ENCODE peak calls at places on chromosomes 13 and 19, in eight cellular contexts. One of them, this sample, is unnamed.

GRCh38 chr19:4664642-4665041 is 5.5 kb downstream of the MYDGF start:
- DNase-seq in epithelial cell of proximal tubule: no peak
- DNase-seq in GM23338: no peak
- DNase-seq in heart right ventricle: no peak
- DNase-seq in WERI-Rb-1: no peak
- DNase-seq in lung: no peak
- DNase-seq in epithelial cell of esophagus: no peak
- DNase-seq in cardiac fibroblast: no peak
- DNase-seq in this sample: no peak

GRCh38 chr13:113948034-113948742 is 25.7 kb downstream of the C13orf46 start:
- DNase-seq in heart right ventricle: no peak
- DNase-seq in epithelial cell of esophagus: no peak
- DNase-seq in epithelial cell of proximal tubule: no peak
- DNase-seq in WERI-Rb-1: no peak
- DNase-seq in GM23338: no peak
- DNase-seq in cardiac fibroblast: peak
- DNase-seq in lung: no peak
- DNase-seq in this sample: no peak

GRCh38 chr13:27415116-27415515 is 9.3 kb upstream of the GTF3A start:
- DNase-seq in WERI-Rb-1: no peak
- DNase-seq in GM23338: no peak
- DNase-seq in lung: no peak
- DNase-seq in cardiac fibroblast: no peak
- DNase-seq in heart right ventricle: no peak
- DNase-seq in epithelial cell of proximal tubule: no peak
- DNase-seq in epithelial cell of esophagus: no peak
- DNase-seq in this sample: no peak

GRCh38 chr19:10565028-10565566 is 713 bp downstream of the KRI1 start:
- DNase-seq in epithelial cell of proximal tubule: no peak
- DNase-seq in heart right ventricle: no peak
- DNase-seq in GM23338: peak
- DNase-seq in lung: no peak
- DNase-seq in epithelial cell of esophagus: peak
- DNase-seq in cardiac fibroblast: peak
- DNase-seq in WERI-Rb-1: peak
- DNase-seq in this sample: no peak

GRCh38 chr13:25447396-25447795 is 75.6 kb downstream of the ATP8A2 start:
- DNase-seq in epithelial cell of proximal tubule: no peak
- DNase-seq in heart right ventricle: no peak
- DNase-seq in cardiac fibroblast: no peak
- DNase-seq in WERI-Rb-1: no peak
- DNase-seq in GM23338: no peak
- DNase-seq in epithelial cell of esophagus: no peak
- DNase-seq in lung: no peak
- DNase-seq in this sample: no peak

GRCh38 chr19:49338691-49339363 is 3.6 kb downstream of the CD37 start:
- DNase-seq in epithelial cell of proximal tubule: no peak
- DNase-seq in epithelial cell of esophagus: peak
- DNase-seq in cardiac fibroblast: peak
- DNase-seq in WERI-Rb-1: peak
- DNase-seq in lung: peak
- DNase-seq in heart right ventricle: peak
- DNase-seq in GM23338: peak
- DNase-seq in this sample: no peak

GRCh38 chr19:5934779-5935472 is 20.9 kb downstream of the CAPS start:
- DNase-seq in cardiac fibroblast: peak
- DNase-seq in WERI-Rb-1: no peak
- DNase-seq in heart right ventricle: no peak
- DNase-seq in GM23338: no peak
- DNase-seq in lung: peak
- DNase-seq in epithelial cell of proximal tubule: no peak
- DNase-seq in epithelial cell of esophagus: no peak
- DNase-seq in this sample: no peak

GRCh38 chr13:39405596-39405995 is 197.4 kb downstream of the LHFPL6 start:
- DNase-seq in GM23338: no peak
- DNase-seq in epithelial cell of proximal tubule: no peak
- DNase-seq in heart right ventricle: no peak
- DNase-seq in epithelial cell of esophagus: no peak
- DNase-seq in WERI-Rb-1: no peak
- DNase-seq in lung: no peak
- DNase-seq in cardiac fibroblast: no peak
- DNase-seq in this sample: no peak

GRCh38 chr19:14654786-14655185 is 19.9 kb downstream of the ADGRE3 start:
- DNase-seq in heart right ventricle: no peak
- DNase-seq in epithelial cell of esophagus: no peak
- DNase-seq in WERI-Rb-1: no peak
- DNase-seq in cardiac fibroblast: no peak
- DNase-seq in epithelial cell of proximal tubule: no peak
- DNase-seq in GM23338: no peak
- DNase-seq in lung: no peak
- DNase-seq in this sample: no peak

GRCh38 chr13:31587696-31588266 is 151.5 kb upstream of the RXFP2 start:
- DNase-seq in heart right ventricle: no peak
- DNase-seq in WERI-Rb-1: no peak
- DNase-seq in cardiac fibroblast: no peak
- DNase-seq in epithelial cell of esophagus: no peak
- DNase-seq in GM23338: no peak
- DNase-seq in epithelial cell of proximal tubule: no peak
- DNase-seq in lung: no peak
- DNase-seq in this sample: no peak

GRCh38 chr13:43036386-43037220 is 13.2 kb downstream of the DNAJC15 start:
- DNase-seq in WERI-Rb-1: no peak
- DNase-seq in epithelial cell of proximal tubule: no peak
- DNase-seq in epithelial cell of esophagus: no peak
- DNase-seq in lung: no peak
- DNase-seq in cardiac fibroblast: no peak
- DNase-seq in GM23338: peak
- DNase-seq in heart right ventricle: peak
- DNase-seq in this sample: no peak

GRCh38 chr13:94630858-94631257 is 29.2 kb downstream of the GPR180 start:
- DNase-seq in epithelial cell of esophagus: no peak
- DNase-seq in lung: no peak
- DNase-seq in epithelial cell of proximal tubule: no peak
- DNase-seq in WERI-Rb-1: no peak
- DNase-seq in GM23338: no peak
- DNase-seq in cardiac fibroblast: no peak
- DNase-seq in heart right ventricle: no peak
- DNase-seq in this sample: no peak

GRCh38 chr13:34391071-34391470 is 551.0 kb upstream of the NBEA start:
- DNase-seq in heart right ventricle: no peak
- DNase-seq in GM23338: no peak
- DNase-seq in epithelial cell of proximal tubule: peak
- DNase-seq in lung: no peak
- DNase-seq in epithelial cell of esophagus: peak
- DNase-seq in WERI-Rb-1: no peak
- DNase-seq in cardiac fibroblast: peak
- DNase-seq in this sample: no peak

GRCh38 chr19:7509625-7510024 is 6.3 kb upstream of the ZNF358 start:
- DNase-seq in epithelial cell of proximal tubule: no peak
- DNase-seq in heart right ventricle: no peak
- DNase-seq in lung: no peak
- DNase-seq in cardiac fibroblast: no peak
- DNase-seq in GM23338: peak
- DNase-seq in epithelial cell of esophagus: no peak
- DNase-seq in WERI-Rb-1: no peak
- DNase-seq in this sample: no peak

GRCh38 chr13:39600766-39601165 is 2.2 kb downstream of the LHFPL6 start:
- DNase-seq in epithelial cell of proximal tubule: no peak
- DNase-seq in cardiac fibroblast: peak
- DNase-seq in epithelial cell of esophagus: no peak
- DNase-seq in heart right ventricle: peak
- DNase-seq in WERI-Rb-1: peak
- DNase-seq in GM23338: peak
- DNase-seq in lung: no peak
- DNase-seq in this sample: no peak

GRCh38 chr19:7395793-7396192 is 47.1 kb downstream of the ARHGEF18 start:
- DNase-seq in WERI-Rb-1: no peak
- DNase-seq in lung: no peak
- DNase-seq in heart right ventricle: no peak
- DNase-seq in epithelial cell of esophagus: no peak
- DNase-seq in cardiac fibroblast: no peak
- DNase-seq in epithelial cell of proximal tubule: no peak
- DNase-seq in GM23338: no peak
- DNase-seq in this sample: no peak

GRCh38 chr13:51557875-51558604 is 26.2 kb upstream of the WDFY2 start:
- DNase-seq in epithelial cell of esophagus: peak
- DNase-seq in cardiac fibroblast: peak
- DNase-seq in WERI-Rb-1: no peak
- DNase-seq in heart right ventricle: no peak
- DNase-seq in lung: no peak
- DNase-seq in GM23338: no peak
- DNase-seq in epithelial cell of proximal tubule: peak
- DNase-seq in this sample: no peak

GRCh38 chr19:12983561-12984142 is 11.6 kb upstream of the NFIX start:
- DNase-seq in heart right ventricle: peak
- DNase-seq in cardiac fibroblast: peak
- DNase-seq in WERI-Rb-1: peak
- DNase-seq in epithelial cell of esophagus: peak
- DNase-seq in GM23338: peak
- DNase-seq in epithelial cell of proximal tubule: no peak
- DNase-seq in lung: peak
- DNase-seq in this sample: peak

GRCh38 chr13:110309159-110309476 is 2.0 kb downstream of the COL4A2 start:
- DNase-seq in epithelial cell of proximal tubule: no peak
- DNase-seq in heart right ventricle: no peak
- DNase-seq in GM23338: no peak
- DNase-seq in WERI-Rb-1: no peak
- DNase-seq in epithelial cell of esophagus: no peak
- DNase-seq in cardiac fibroblast: peak
- DNase-seq in lung: no peak
- DNase-seq in this sample: no peak

GRCh38 chr13:68369739-68370138 is 1139.6 kb upstream of the PCDH9 start:
- DNase-seq in cardiac fibroblast: no peak
- DNase-seq in WERI-Rb-1: no peak
- DNase-seq in epithelial cell of proximal tubule: no peak
- DNase-seq in heart right ventricle: no peak
- DNase-seq in lung: no peak
- DNase-seq in epithelial cell of esophagus: peak
- DNase-seq in GM23338: peak
- DNase-seq in this sample: no peak

GRCh38 chr13:61950828-61951227 is 535.2 kb upstream of the PCDH20 start:
- DNase-seq in lung: no peak
- DNase-seq in GM23338: no peak
- DNase-seq in epithelial cell of proximal tubule: no peak
- DNase-seq in WERI-Rb-1: no peak
- DNase-seq in heart right ventricle: no peak
- DNase-seq in cardiac fibroblast: no peak
- DNase-seq in epithelial cell of esophagus: no peak
- DNase-seq in this sample: no peak

DNA sequence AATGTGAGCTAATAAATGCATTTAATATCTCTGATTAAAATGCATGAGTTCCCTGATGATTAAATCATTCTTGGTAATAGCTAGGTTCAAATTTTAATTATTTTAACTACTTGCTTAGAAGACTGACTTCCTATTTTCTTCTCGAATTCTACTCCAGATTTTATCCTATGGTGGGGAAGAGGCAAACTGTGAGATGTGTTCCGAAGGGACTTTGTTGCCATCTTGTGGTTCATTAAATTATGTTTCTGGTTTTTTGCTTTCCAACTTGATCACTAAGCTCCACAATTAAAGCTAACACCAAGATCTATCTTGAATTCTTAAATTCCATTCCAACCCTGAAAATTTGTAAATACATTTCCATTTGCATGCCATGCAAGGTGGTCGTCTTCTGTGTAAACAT is 538.4 kb upstream of the PCDH20 start:
- DNase-seq in heart right ventricle: no peak
- DNase-seq in epithelial cell of proximal tubule: no peak
- DNase-seq in epithelial cell of esophagus: peak
- DNase-seq in cardiac fibroblast: peak
- DNase-seq in lung: no peak
- DNase-seq in WERI-Rb-1: no peak
- DNase-seq in GM23338: peak
- DNase-seq in this sample: no peak
- TF ChIP-seq CTCF in heart right ventricle: peak
- TF ChIP-seq CTCF in epithelial cell of proximal tubule: peak
- TF ChIP-seq CTCF in epithelial cell of esophagus: peak
- TF ChIP-seq CTCF in cardiac fibroblast: no peak
- TF ChIP-seq CTCF in lung: no peak
- TF ChIP-seq CTCF in WERI-Rb-1: no peak
- TF ChIP-seq CTCF in GM23338: peak
- TF ChIP-seq CTCF in this sample: no peak

GRCh38 chr13:83819156-83819555 is 63.1 kb downstream of the SLITRK1 start:
- DNase-seq in lung: no peak
- DNase-seq in heart right ventricle: no peak
- DNase-seq in epithelial cell of esophagus: no peak
- DNase-seq in cardiac fibroblast: no peak
- DNase-seq in WERI-Rb-1: no peak
- DNase-seq in GM23338: no peak
- DNase-seq in epithelial cell of proximal tubule: no peak
- DNase-seq in this sample: no peak
- TF ChIP-seq CTCF in lung: no peak
- TF ChIP-seq CTCF in heart right ventricle: no peak
- TF ChIP-seq CTCF in epithelial cell of esophagus: no peak
- TF ChIP-seq CTCF in cardiac fibroblast: no peak
- TF ChIP-seq CTCF in WERI-Rb-1: no peak
- TF ChIP-seq CTCF in GM23338: no peak
- TF ChIP-seq CTCF in epithelial cell of proximal tubule: no peak
- TF ChIP-seq CTCF in this sample: no peak

DNA sequence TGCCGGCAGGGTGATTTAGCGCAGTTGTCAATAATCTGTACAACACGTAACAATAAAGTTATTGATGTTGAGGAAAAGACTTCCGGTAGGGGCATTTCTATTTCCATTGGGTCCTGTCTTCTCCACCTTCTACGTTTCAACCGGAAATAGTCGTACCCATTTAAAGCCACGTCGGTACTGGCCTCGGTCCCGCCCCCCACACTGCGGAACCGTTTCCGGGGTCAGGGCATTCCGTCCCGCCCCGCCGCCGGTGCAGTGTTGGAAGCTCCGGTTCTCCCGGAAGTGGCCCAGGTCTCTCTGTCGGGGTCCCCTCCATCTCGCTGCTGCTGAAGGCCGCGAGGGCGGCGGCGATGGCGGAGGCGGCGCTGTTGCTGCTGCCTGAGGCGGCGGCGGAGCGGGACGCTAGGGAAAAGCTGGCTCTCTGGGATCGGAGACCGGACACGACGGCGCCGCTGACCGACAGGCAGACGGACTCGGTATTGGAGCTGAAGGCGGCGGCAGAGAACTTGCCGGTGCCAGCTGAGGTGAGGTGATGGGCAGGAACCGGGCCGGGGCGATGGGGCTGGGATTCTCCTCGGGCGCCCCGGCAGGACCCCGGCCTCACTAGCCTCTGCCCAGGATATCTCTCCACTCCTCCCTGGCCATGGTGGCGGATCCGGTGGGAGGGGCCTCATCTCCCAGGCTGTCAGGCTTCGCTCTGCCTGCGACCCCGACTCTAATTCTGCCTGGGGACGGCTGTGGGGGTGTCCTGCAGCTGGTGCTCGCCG is at the start of gene COG3:
- DNase-seq in epithelial cell of esophagus: peak
- DNase-seq in WERI-Rb-1: peak
- DNase-seq in heart right ventricle: peak
- DNase-seq in lung: peak
- DNase-seq in epithelial cell of proximal tubule: peak
- DNase-seq in GM23338: peak
- DNase-seq in cardiac fibroblast: peak
- DNase-seq in this sample: peak
- TF ChIP-seq CTCF in epithelial cell of esophagus: no peak
- TF ChIP-seq CTCF in WERI-Rb-1: peak
- TF ChIP-seq CTCF in heart right ventricle: no peak
- TF ChIP-seq CTCF in lung: no peak
- TF ChIP-seq CTCF in epithelial cell of proximal tubule: peak
- TF ChIP-seq CTCF in GM23338: peak
- TF ChIP-seq CTCF in cardiac fibroblast: no peak
- TF ChIP-seq CTCF in this sample: peak

GRCh38 chr13:99955747-99956472 is 15.7 kb downstream of the ZIC5 start:
- DNase-seq in GM23338: peak
- DNase-seq in cardiac fibroblast: peak
- DNase-seq in epithelial cell of proximal tubule: no peak
- DNase-seq in lung: no peak
- DNase-seq in WERI-Rb-1: peak
- DNase-seq in heart right ventricle: no peak
- DNase-seq in epithelial cell of esophagus: no peak
- DNase-seq in this sample: no peak
- TF ChIP-seq CTCF in GM23338: no peak
- TF ChIP-seq CTCF in cardiac fibroblast: no peak
- TF ChIP-seq CTCF in epithelial cell of proximal tubule: no peak
- TF ChIP-seq CTCF in lung: no peak
- TF ChIP-seq CTCF in WERI-Rb-1: no peak
- TF ChIP-seq CTCF in heart right ventricle: no peak
- TF ChIP-seq CTCF in epithelial cell of esophagus: no peak
- TF ChIP-seq CTCF in this sample: no peak

This sample was measured in natural killer cell.